ENCODE peak calls at places on chromosomes 7 and 10, in eight cellular contexts. Z is activated CD8-positive, alpha-beta memory T cell treated with anti-CD3 and anti-CD28 coated beads for 4 hours; D is T-helper 2 cell; E is CD8-positive, alpha-beta T cell; N is NCI-H460; R is AG08396; T is Ammon's horn; X is BJ. Q is an unnamed sample.

GRCh38 chr10:64093304-64093703 is 572.1 kb downstream of the REEP3 start:
- DNase-seq in Z (no peak), D (no peak), E (no peak), N (no peak), R (no peak), T (no peak), X (no peak), Q (no peak)

GRCh38 chr7:55523366-55523765 is 48.9 kb downstream of the VOPP1 start:
- DNase-seq in Z (no peak), D (no peak), E (no peak), N (no peak), R (peak), T (no peak), X (no peak), Q (no peak)

GRCh38 chr10:13956826-13957225 is 370.1 kb downstream of the PRPF18 start:
- DNase-seq in Z (no peak), D (no peak), E (no peak), N (no peak), R (peak), T (peak), X (no peak), Q (no peak)

GRCh38 chr10:60267802-60268201 is 121.9 kb downstream of the ANK3 start:
- DNase-seq in Z (no peak), D (no peak), E (no peak), N (no peak), R (no peak), T (no peak), X (no peak), Q (no peak)

GRCh38 chr10:48406204-48406603 is 99.7 kb downstream of the MAPK8 start:
- DNase-seq in Z (no peak), D (no peak), E (no peak), N (no peak), R (peak), T (no peak), X (no peak), Q (no peak)

GRCh38 chr7:155000795-155001194 is 2.1 kb downstream of the PAXIP1 start:
- DNase-seq in Z (no peak), D (peak), E (no peak), N (no peak), R (no peak), T (no peak), X (no peak), Q (no peak)

GRCh38 chr7:27695096-27695495 is 32.4 kb upstream of the HIBADH start:
- DNase-seq in Z (no peak), D (no peak), E (no peak), N (no peak), R (no peak), T (no peak), X (no peak), Q (no peak)

GRCh38 chr10:127999291-127999690 is 92.4 kb downstream of the PTPRE start:
- DNase-seq in Z (no peak), D (no peak), E (no peak), N (no peak), R (no peak), T (peak), X (no peak), Q (no peak)

GRCh38 chr7:156842317-156842716 is 50.7 kb downstream of the LMBR1 start:
- DNase-seq in Z (no peak), D (no peak), E (no peak), N (no peak), R (no peak), T (no peak), X (no peak), Q (no peak)

GRCh38 chr7:2628137-2628482 is 3.7 kb upstream of the TTYH3 start:
- DNase-seq in Z (no peak), D (no peak), E (no peak), N (no peak), R (no peak), T (no peak), X (no peak), Q (no peak)

GRCh38 chr7:4937411-4937810 is 21.6 kb downstream of the MMD2 start:
- DNase-seq in Z (no peak), D (no peak), E (no peak), N (no peak), R (no peak), T (peak), X (no peak), Q (no peak)

GRCh38 chr7:155380221-155380861 is 77.6 kb upstream of the EN2 start:
- DNase-seq in Z (peak), D (peak), E (peak), N (peak), R (peak), T (peak), X (no peak), Q (peak)

GRCh38 chr7:63029207-63029522 is 969.5 kb upstream of the ZNF722 start:
- DNase-seq in Z (no peak), D (no peak), E (no peak), N (no peak), R (no peak), T (no peak), X (no peak), Q (no peak)

GRCh38 chr7:107606303-107606702 is 26.3 kb downstream of the BCAP29 start:
- DNase-seq in Z (no peak), D (no peak), E (no peak), N (no peak), R (no peak), T (no peak), X (no peak), Q (no peak)

GRCh38 chr10:59387951-59388431 is 25.6 kb upstream of the FAM13C start:
- DNase-seq in Z (no peak), D (no peak), E (no peak), N (no peak), R (peak), T (no peak), X (peak), Q (no peak)

GRCh38 chr7:129376778-129377700 is 57.2 kb upstream of the STRIP2 start:
- DNase-seq in Z (no peak), D (peak), E (no peak), N (no peak), R (no peak), T (no peak), X (no peak), Q (no peak)

GRCh38 chr7:143227806-143228205 is 6.0 kb downstream of the TAS2R40 start:
- DNase-seq in Z (no peak), D (no peak), E (no peak), N (no peak), R (no peak), T (no peak), X (no peak), Q (no peak)

GRCh38 chr10:13139671-13140070 is 21.7 kb upstream of the MCM10 start:
- DNase-seq in Z (no peak), D (no peak), E (no peak), N (no peak), R (no peak), T (no peak), X (no peak), Q (no peak)

GRCh38 chr10:70430489-70431445 is 10.7 kb downstream of the NODAL start:
- DNase-seq in Z (no peak), D (no peak), E (no peak), N (no peak), R (peak), T (peak), X (no peak), Q (no peak)

GRCh38 chr7:74269757-74270277 is 15.6 kb upstream of the RFC2 start:
- DNase-seq in Z (peak), D (peak), E (peak), N (no peak), R (peak), T (peak), X (no peak), Q (peak)

GRCh38 chr10:52335665-52336064 is 21.6 kb downstream of the DKK1 start:
- DNase-seq in Z (no peak), D (no peak), E (no peak), N (no peak), R (no peak), T (no peak), X (no peak), Q (no peak)

GRCh38 chr10:47404446-47404845 is 20.4 kb upstream of the ZNF488 start:
- DNase-seq in Z (no peak), D (peak), E (no peak), N (no peak), R (no peak), T (no peak), X (no peak), Q (no peak)

GRCh38 chr10:133537551-133538545 is 10.7 kb downstream of the CYP2E1 start:
- DNase-seq in Z (no peak), D (no peak), E (no peak), N (no peak), R (no peak), T (no peak), X (no peak), Q (no peak)

GRCh38 chr7:44622342-44623151 is 16.1 kb downstream of the OGDH start:
- DNase-seq in Z (peak), D (peak), E (no peak), N (no peak), R (no peak), T (no peak), X (no peak), Q (no peak)

GRCh38 chr7:27586825-27587224 is 75.9 kb downstream of the HIBADH start:
- DNase-seq in Z (no peak), D (no peak), E (no peak), N (no peak), R (no peak), T (peak), X (no peak), Q (no peak)

GRCh38 chr10:127012769-127013152 is 107.5 kb downstream of the DOCK1 start:
- DNase-seq in Z (no peak), D (peak), E (no peak), N (no peak), R (peak), T (peak), X (no peak), Q (no peak)

GRCh38 chr10:76278811-76279460 is 847.5 kb downstream of the LRMDA start:
- DNase-seq in Z (no peak), D (no peak), E (no peak), N (no peak), R (no peak), T (no peak), X (no peak), Q (no peak)

GRCh38 chr10:59585046-59585700 is 124.5 kb downstream of the SLC16A9 start:
- DNase-seq in Z (no peak), D (no peak), E (no peak), N (no peak), R (no peak), T (peak), X (no peak), Q (no peak)

GRCh38 chr10:112915590-112916572 is 34.2 kb upstream of the TCF7L2 start:
- DNase-seq in Z (no peak), D (no peak), E (no peak), N (peak), R (no peak), T (peak), X (no peak), Q (no peak)

GRCh38 chr7:105130580-105130979 is 116.6 kb downstream of the KMT2E start:
- DNase-seq in Z (no peak), D (no peak), E (no peak), N (no peak), R (no peak), T (no peak), X (no peak), Q (no peak)

GRCh38 chr10:122054046-122055025 is 65.4 kb downstream of the TACC2 start:
- DNase-seq in Z (no peak), D (peak), E (no peak), N (peak), R (peak), T (no peak), X (no peak), Q (no peak)

GRCh38 chr7:45069444-45070253 is 19.1 kb downstream of the NACAD start:
- DNase-seq in Z (no peak), D (no peak), E (no peak), N (no peak), R (no peak), T (no peak), X (no peak), Q (no peak)

GRCh38 chr7:125602441-125602840 is 672.8 kb upstream of the POT1 start:
- DNase-seq in Z (no peak), D (no peak), E (no peak), N (no peak), R (no peak), T (no peak), X (no peak), Q (no peak)

GRCh38 chr10:3781458-3782098 is 3.4 kb downstream of the KLF6 start:
- DNase-seq in Z (no peak), D (peak), E (no peak), N (no peak), R (peak), T (peak), X (no peak), Q (no peak)

GRCh38 chr10:86254526-86255174 is 111.9 kb downstream of the GRID1 start:
- DNase-seq in Z (no peak), D (no peak), E (no peak), N (peak), R (no peak), T (no peak), X (no peak), Q (no peak)

GRCh38 chr7:83936056-83936703 is 258.4 kb downstream of the SEMA3A start:
- DNase-seq in Z (peak), D (peak), E (peak), N (peak), R (peak), T (peak), X (peak), Q (no peak)

GRCh38 chr7:67918158-67918557 is 921.5 kb downstream of the TYW1 start:
- DNase-seq in Z (no peak), D (peak), E (no peak), N (no peak), R (no peak), T (no peak), X (no peak), Q (no peak)

Q was measured in activated T-helper 9 cell treated with anti-CD3 and anti-CD28 coated beads, Interleukin-2, amount 50 U/mL, for 16 hours.